ENCODE peak calls at places on chromosomes 5 and 9, in four cellular contexts. B is IMR-90, J is fibroblast of lung, Z is HCT116. V is an unnamed sample.

GRCh38 chr5:157361865-157362465 is 96.0 kb downstream of the CYFIP2 start:
- DNase-seq in B (peak; percentile 49), J (peak; percentile 56), Z (no peak), V (no peak)

GRCh38 chr9:71748280-71748743 is 20.0 kb downstream of the CEMIP2 start:
- DNase-seq in B (peak; percentile 85), J (peak; percentile 61), Z (no peak), V (no peak)

GRCh38 chr9:79691496-79691895 is 119.7 kb downstream of the TLE4 start:
- DNase-seq in B (no peak), J (no peak), Z (no peak), V (no peak)

GRCh38 chr5:126754609-126755008 is 22.3 kb upstream of the LMNB1 start:
- DNase-seq in B (no peak), J (no peak), Z (no peak), V (no peak)

GRCh38 chr5:60835554-60835953 is 8.5 kb downstream of the ELOVL7 start:
- DNase-seq in B (no peak), J (peak; percentile 14), Z (no peak), V (peak; percentile 42)

GRCh38 chr9:76223749-76224340 is 170.4 kb downstream of the RFK start:
- DNase-seq in B (peak; percentile 77), J (peak; percentile 79), Z (no peak), V (no peak)

GRCh38 chr9:92988215-92988731 is 41.0 kb downstream of the FGD3 start:
- DNase-seq in B (no peak), J (no peak), Z (no peak), V (peak; percentile 78)

GRCh38 chr5:400282-401215 is 42.4 kb upstream of the EXOC3 start:
- DNase-seq in B (peak; percentile 82), J (peak; percentile 23), Z (no peak), V (no peak)

GRCh38 chr9:114156658-114157421 is 1.5 kb downstream of the COL27A1 start:
- DNase-seq in B (peak; percentile 84), J (peak; percentile 85), Z (no peak), V (no peak)

DNA sequence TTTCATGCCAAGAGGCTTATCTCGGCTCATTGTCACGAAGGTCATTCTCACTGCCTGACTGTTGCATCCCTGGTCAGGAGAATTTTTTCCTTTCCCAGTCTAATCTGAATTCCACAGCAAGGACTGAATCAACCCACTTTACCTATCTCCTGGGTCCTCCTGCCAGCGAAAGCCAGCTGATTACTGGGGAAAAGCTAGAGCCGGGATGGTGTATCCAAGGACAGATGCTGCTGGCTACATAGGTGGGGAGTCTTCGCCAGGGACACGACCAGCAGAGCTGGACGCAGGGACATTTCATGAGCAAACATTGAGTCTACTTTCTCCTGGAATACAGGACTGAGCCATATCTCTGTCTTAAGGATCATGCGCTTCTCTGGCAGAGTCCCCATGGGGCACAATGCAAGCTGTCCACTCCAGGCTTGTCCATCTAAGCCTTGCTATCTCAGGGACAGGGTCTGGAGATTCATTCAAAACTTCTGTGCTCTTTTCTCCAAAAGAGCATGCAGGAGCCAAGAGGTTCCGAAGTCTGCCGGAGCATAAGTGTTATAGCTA is 6.4 kb upstream of the HAND1 start:
- DNase-seq in B (no peak), J (no peak), Z (no peak), V (no peak)
- H3K9ac ChIP-seq in B (no peak overlapping the region), J (no peak overlapping the region), Z (no peak overlapping the region), V (no peak overlapping the region)

GRCh38 chr5:34697308-34698108 is 41.4 kb downstream of the RAI14 start:
- DNase-seq in B (no peak), J (no peak), Z (no peak), V (no peak)

GRCh38 chr5:34692781-34693180 is 36.7 kb downstream of the RAI14 start:
- DNase-seq in B (no peak), J (no peak), Z (no peak), V (no peak)

GRCh38 chr5:34694012-34694411 is 37.9 kb downstream of the RAI14 start:
- DNase-seq in B (no peak), J (no peak), Z (no peak), V (no peak)

GRCh38 chr5:34698109-34698419 is 41.9 kb downstream of the RAI14 start:
- DNase-seq in B (no peak), J (no peak), Z (no peak), V (no peak)

DNA sequence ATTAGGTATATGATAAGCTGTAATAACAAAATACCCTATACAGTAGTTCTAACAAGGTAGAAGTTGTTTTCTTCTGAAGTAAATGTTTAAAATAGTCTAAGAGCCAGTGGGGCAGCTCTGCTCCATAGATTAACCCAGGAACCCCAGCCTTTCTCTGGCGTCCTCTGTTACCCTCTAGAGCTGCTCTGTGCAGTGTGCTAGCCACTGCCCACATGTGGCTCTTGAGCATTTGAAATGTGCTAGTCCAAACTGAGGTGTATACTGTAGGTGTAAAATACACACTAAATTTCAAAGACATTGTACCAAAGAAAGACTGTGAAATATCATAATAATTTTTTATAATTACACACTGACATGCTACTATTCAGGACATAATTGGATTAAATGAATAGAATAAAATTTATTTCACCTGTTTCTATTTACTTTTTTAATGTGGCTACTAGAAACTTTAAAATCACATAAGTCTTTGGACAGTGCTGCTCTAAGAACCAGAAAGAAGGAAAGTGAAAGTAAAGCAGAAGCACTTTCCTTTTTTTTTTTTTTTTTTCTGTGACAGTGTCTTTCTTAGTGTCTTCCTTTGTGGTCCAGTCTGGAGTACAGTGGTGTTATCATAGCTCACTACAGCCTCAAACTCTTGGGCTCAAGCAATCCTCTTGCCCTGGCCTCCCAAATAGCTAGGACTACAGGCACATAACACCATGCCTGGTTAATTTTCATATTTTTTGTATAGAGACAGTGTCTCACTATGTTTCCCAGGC is 39.3 kb downstream of the RAI14 start:
- DNase-seq in B (no peak), J (no peak), Z (no peak), V (no peak)
- H3K9ac ChIP-seq in B (peak overlapping the region; percentile 33), J (no peak overlapping the region), Z (no peak overlapping the region), V (no peak overlapping the region)

GRCh38 chr9:70484232-70485130 is 70.0 kb upstream of the KLF9 start:
- DNase-seq in B (peak; percentile 86), J (peak; percentile 92), Z (peak; percentile 68), V (no peak)

GRCh38 chr9:70488793-70489105 is 74.3 kb upstream of the KLF9 start:
- DNase-seq in B (no peak), J (no peak), Z (no peak), V (no peak)

GRCh38 chr9:70488098-70488792 is 73.8 kb upstream of the KLF9 start:
- DNase-seq in B (peak; percentile 39), J (no peak), Z (no peak), V (no peak)

GRCh38 chr9:70486127-70486526 is 71.7 kb upstream of the KLF9 start:
- DNase-seq in B (no peak), J (no peak), Z (no peak), V (no peak)

DNA sequence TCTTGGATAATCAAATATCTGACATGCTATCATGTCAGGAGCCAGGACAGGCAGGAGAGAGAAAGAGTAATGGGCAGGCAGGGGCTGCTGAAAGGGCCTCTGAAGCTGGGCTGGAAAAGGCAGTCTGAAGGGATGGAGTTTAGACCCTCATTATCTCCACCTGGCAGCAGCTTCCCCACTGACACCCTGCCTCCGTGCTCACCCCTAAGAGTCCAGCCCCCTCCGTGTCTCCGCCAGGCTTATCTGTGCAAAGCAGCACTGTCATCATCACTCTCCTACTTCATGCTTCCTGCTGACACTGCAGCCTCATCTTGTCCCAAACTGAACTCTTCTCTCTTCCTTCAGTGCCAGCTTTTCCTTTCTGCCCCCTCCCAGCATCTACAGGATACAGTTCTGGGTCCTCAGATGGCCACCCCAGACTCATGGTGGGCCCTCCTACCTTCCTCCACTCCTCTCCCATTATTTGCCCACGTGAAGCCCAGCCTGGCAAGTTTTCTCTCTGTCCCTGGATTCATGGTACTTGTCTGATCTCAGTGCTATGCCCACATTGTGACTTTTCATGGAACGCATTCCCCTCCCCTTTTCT is 70.9 kb upstream of the KLF9 start:
- DNase-seq in B (no peak), J (no peak), Z (no peak), V (no peak)
- H3K9ac ChIP-seq in B (peak overlapping the region; percentile 17), J (peak overlapping the region; percentile 11), Z (no peak overlapping the region), V (no peak overlapping the region)

DNA sequence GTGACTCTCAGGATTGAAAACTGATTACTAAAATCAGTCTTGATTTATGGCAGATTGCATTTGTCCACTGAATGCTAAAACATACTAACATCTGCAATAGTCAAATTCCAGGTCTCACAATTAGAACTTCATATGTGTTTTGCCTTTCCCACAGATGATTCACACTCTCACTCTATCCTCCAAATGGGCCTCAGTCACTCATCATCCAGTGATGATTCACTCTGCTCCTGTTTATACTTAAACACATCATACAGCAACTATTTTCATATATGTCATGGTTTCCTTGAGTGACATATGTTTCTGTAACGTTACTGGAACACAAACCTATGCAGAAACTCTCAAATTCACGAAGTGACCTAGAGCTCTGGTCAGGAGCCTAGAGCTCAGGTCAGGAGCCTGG is 512.9 kb downstream of the HINT1 start:
- DNase-seq in B (no peak), J (peak; percentile 55), Z (peak; percentile 21), V (peak; percentile 41)
- H3K9ac ChIP-seq in B (no peak overlapping the region), J (no peak overlapping the region), Z (no peak overlapping the region), V (no peak overlapping the region)

DNA sequence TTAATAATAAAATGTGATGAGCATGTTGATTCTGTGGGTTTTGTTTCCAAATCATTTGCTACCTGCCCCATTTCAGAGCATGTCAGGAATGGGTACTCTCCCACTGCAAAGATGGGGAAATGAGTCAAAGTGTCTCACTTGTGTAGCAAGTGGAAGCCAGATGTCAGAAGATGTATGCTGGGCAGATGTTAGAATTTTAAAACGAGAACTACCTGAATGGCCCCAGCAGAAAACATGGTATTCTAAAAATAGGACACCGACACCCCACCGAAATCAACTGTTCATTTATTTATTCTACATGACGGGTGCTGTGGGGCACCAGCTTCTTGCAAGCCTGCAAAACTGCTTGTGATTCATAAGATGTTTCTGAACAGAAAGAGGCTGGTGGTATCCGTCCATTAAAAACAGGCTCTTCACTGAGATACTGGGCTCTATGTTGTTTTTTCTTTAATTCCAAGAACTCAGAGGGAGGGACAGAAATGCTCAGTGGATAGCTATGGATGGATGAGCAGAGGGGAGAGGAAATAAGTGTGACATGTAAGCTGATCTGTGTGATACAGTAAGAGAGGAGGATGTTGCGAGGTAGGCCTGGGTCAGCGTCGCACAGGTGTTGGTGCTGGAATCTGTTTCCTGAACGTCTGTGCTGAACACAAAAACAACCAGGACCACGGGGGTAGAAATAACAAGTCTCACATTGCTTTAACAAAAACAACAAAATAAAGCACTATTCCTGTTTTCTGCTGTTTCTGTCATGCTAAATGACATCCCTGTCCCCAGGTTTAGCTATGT is 157.2 kb downstream of the EFNA5 start:
- DNase-seq in B (no peak), J (no peak), Z (no peak), V (no peak)
- H3K9ac ChIP-seq in B (no peak overlapping the region), J (no peak overlapping the region), Z (no peak overlapping the region), V (no peak overlapping the region)

DNA sequence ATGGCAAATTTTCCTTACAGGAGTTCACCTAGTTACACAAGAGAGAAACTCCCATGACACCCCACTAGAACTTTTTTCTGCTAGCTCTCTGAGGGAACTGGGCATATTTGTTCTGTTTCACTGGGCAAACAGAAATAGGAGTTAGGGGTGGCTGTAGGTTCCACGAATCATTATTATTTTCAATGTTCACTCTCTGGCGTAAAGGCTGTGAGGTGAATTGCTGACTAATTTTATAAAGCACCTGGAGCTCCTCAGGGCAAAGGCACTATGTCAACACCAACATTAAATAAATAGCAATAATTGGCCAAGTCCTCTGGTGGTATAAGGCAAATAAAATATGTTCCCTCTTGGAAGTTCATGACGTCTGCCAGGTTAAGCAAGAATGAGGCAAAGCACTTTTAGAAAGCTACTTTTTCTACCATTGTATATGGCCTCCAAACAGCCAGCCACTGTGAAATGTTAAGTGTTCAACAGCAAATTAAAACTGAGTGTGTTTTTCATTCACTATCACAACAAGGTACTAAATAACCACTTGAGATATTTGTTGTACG is 344.6 kb downstream of the PDE4D start:
- DNase-seq in B (no peak), J (no peak), Z (no peak), V (no peak)
- H3K9ac ChIP-seq in B (no peak overlapping the region), J (no peak overlapping the region), Z (no peak overlapping the region), V (no peak overlapping the region)